ENCODE peak calls at places on chromosome 9, in four cellular contexts. H is A549, T is heart right ventricle, Q is psoas muscle. I is an unnamed sample. For H3K4me1, the result is how much of the 10 kb centered on the place peaks cover.

GRCh38 chr9:25891534-25891933 is 213.3 kb upstream of the TUSC1 start:
- DNase-seq in Q (no peak), T (no peak), H (no peak), I (no peak)

GRCh38 chr9:134066546-134066922 is 1.3 kb downstream of the BRD3 start:
- DNase-seq in T (no peak), Q (no peak), H (peak), I (no peak)

GRCh38 chr9:103681435-103681834 is 412.7 kb upstream of the SMC2 start:
- DNase-seq in Q (no peak), H (no peak), T (no peak), I (no peak)

GRCh38 chr9:37953775-37954437 is 50.0 kb upstream of the SLC25A51 start:
- DNase-seq in H (peak), T (no peak), Q (no peak), I (peak)

GRCh38 chr9:109166771-109167601 is at the start of gene FRRS1L:
- DNase-seq in T (no peak), Q (no peak), H (no peak), I (no peak)

GRCh38 chr9:134455951-134456739 is 129.9 kb downstream of the RXRA start:
- DNase-seq in T (peak), H (peak), Q (peak), I (peak)

GRCh38 chr9:93821307-93821703 is 133.8 kb downstream of the BARX1 start:
- DNase-seq in T (no peak), H (no peak), Q (no peak), I (no peak)

GRCh38 chr9:127866535-127866934 is 10.9 kb downstream of the AK1 start:
- DNase-seq in T (no peak), Q (no peak), H (no peak), I (no peak)

GRCh38 chr9:75488082-75488713 is 399.9 kb downstream of the OSTF1 start:
- DNase-seq in T (no peak), Q (peak), H (no peak), I (peak)

GRCh38 chr9:123322771-123323481 is 33.1 kb upstream of the CRB2 start:
- DNase-seq in Q (no peak), H (no peak), T (no peak), I (no peak)

GRCh38 chr9:109031241-109031640 is 17.9 kb upstream of the CTNNAL1 start:
- DNase-seq in T (no peak), H (no peak), Q (no peak), I (no peak)

DNA sequence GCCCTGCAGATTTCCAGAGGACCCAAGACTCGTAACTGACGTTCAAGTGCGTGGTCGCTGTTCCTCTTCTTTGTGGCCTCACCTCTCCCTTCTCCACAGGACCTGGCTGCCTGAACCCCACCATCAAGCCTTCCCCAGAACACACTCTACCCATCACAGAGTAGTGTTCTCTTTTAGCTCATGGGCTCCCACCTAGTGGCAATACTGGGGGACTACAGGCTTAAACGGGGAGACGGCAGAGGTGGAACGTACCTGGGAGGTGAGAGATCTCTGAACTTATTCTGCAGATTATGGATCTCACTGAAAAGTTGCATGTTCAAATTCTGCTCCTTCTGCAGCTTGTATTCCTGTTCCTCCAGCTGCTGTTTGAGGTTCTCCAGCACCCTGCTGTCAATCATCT is 140.8 kb downstream of the CDK5RAP2 start:
- DNase-seq in H (peak), Q (no peak), T (no peak), I (no peak)
- TF ChIP-seq CTCF in H (peak), Q (peak), T (peak), I (no peak)

GRCh38 chr9:121197135-121197534 is 4.5 kb downstream of the RAB14 start:
- DNase-seq in H (peak), T (no peak), Q (no peak), I (no peak)
- H3K4me3 ChIP-seq in H (no peak), T (no peak), Q (peak), I (no peak)

DNA sequence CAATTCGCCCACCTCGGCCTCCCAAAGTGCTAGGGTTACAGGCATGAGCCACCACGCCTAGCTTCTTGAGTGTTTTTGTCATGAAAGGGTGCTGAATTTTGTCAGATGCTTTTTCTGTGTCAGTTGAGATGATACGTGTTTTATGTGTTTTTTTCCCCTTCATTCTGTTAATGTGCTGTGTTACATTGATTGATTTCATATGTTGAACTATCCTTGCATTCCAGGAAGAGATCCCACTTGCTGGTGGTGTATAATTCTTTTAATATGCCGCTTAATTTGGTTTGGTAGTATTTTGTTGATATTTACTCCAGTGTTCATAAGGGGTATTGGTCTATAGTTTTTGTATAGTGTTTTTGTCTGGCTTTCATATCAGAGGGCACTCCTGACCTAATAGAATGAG is 13.6 kb downstream of the ZBTB43 start:
- DNase-seq in H (no peak), T (no peak), Q (no peak), I (no peak)
- H3K4me1 ChIP-seq in H (under half), T (under half), Q (under half), I (under half)

GRCh38 chr9:126607086-126607485 is 6.6 kb upstream of the LMX1B start:
- DNase-seq in Q (peak), H (no peak), T (no peak), I (no peak)
- TF ChIP-seq CTCF in Q (no peak), H (no peak), T (no peak), I (no peak)

DNA sequence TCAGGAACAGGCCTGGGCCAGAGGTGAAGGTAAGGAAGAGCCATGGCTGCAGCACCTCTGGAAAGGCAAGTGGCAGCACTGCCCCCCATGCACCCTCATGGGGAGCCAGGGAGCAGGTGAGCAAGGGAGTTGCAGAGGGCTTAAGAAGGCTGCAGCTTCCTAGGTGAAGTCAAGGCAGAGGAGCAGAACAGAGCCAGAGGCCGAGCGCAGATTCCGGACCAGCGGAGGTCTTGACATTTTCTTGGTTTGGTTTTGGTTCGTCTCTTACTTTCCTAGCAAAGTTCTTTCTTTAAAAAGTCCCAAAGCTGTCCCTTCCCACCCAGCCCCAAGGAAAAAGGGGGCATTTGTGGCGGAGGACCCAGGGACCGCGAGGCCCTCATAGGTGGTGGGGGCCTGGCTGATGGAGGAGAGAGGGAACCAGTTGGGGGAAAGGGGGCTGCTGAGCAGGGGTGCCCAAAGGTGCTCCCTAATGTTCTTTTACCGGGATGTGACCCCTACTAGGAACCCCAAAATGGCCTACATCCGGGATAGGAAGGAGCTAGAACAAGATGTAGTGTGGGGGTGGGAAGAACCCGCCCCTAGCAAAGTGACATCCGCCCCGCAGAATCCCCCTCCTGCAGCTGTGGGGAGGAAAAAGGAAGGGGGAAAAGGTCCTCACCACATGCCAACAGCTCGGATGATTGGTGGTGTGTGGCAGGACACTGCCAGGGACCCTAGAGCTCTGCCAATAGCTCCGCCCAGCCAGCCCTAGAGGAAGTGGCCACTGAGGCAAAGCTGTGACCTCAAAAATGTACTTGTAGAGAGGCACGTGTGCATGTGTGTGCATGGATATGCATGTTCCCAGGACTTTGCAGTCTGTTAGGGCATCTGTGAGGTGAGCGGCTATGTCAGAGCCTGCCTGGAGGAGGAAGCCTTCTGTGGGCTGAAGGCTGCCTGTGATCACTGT is 914 bp upstream of the CD72 start:
- DNase-seq in H (no peak), Q (peak), T (no peak), I (no peak)
- H3K4me3 ChIP-seq in H (no peak), Q (no peak), T (no peak), I (no peak)

DNA sequence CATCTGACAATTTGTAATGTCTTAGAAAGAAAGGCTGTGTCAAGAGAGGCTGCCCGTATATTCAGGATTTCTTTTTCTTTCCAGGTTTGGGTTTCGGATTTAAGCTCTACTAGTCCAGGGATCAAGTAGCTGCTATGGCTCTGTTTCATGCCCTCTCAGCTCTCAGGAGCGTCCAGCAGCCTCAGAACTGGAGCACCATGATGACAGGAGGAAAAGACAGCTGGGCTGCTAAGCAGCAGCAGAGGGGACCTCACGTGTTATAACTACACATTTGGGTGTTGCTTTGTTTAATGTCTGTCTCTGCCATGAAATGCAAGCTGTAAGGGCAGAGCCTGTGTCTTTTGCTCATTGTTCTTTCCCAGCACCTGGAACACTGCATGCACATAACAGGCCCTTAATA is 28.5 kb downstream of the TBC1D2 start:
- DNase-seq in Q (no peak), H (no peak), T (no peak), I (no peak)
- H3K4me1 ChIP-seq in Q (under half), H (half or more), T (under half), I (under half)

DNA sequence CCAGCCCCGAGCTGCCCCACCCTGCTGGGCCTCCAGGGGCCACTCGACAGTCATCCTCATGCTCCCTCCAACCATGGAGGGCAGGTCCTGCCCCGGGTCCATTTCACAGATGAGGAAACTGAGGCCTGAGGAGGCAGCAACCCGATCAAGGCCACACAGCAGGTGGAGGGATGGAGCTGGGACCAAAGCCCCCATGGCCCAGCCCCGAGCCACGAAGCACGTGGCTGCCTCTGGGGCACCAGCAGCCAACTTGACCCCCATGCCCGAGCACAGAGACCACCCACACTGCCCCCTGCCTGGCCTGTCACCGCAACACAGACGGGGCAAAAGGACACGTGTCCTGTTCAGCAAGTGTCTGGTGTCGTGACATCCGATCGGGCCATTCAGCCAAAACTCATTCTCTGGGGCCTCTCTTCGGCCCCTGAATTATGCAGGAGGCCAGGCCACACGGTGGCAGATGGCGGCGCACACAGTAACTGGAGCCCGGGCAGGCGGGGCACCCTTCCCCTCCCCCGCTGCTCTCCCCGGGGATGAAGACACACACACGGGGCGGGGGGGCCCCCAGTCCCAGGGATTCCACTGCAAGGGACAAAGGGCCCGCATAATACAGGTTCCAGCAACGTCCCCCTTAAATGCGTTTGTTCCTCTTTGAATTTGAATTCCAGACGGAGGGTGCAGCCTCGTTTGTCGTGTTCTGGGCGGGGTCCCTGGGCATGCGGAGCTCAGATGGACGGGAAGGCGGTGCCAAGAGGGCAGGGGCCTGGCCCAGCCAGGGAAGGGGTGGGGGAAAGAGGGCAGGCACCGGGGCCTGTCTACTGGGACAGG is 29.4 kb upstream of the TMEM250 start:
- DNase-seq in H (no peak), Q (no peak), T (no peak), I (no peak)
- TF ChIP-seq CTCF in H (no peak), Q (no peak), T (no peak), I (no peak)

DNA sequence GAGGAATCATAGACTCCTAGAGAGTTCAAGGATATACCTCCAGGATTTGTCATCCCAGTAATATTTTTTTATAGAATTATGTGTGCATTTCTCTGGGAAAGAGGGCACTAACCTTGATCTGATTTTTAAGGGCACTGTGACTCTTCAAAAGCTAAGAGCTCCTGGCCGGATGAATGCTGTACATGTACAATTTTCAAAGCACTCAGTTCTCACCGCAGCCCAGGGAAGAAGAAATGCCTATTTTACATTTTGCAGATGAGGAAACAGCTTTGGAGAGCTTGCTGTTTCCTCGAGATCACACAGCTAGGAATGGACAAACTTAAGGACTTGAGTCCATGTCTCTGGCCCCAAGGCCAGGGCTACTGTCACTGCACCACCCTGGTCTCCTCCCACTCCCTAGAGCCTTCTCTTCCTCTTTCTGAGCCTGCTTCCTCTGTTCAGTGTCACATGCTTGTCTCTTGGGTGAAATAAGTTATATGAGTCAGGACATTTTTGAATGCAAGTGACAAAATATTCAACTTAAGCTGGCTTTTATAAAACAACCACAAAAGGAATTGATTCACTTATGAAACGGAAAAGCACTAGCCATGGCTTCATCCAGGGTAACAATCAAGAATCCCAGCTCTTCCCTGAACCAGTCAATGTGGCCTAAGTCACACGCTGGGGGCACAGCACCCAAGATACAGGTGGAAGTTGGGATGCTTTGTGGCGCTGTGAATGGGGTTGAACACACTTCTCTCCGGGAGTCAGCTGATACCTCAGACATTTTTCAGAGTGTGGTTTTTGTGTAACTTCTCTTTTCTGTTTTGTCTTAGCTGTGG is 45.6 kb upstream of the TGFBR1 start:
- DNase-seq in Q (no peak), H (no peak), T (no peak), I (no peak)
- H3K4me3 ChIP-seq in Q (no peak), H (no peak), T (no peak), I (no peak)

GRCh38 chr9:82543726-82544125 is 519.2 kb downstream of the RASEF start:
- DNase-seq in H (no peak), Q (no peak), T (no peak), I (no peak)
- H3K4me1 ChIP-seq in H (under half), Q (under half), T (under half), I (under half)

DNA sequence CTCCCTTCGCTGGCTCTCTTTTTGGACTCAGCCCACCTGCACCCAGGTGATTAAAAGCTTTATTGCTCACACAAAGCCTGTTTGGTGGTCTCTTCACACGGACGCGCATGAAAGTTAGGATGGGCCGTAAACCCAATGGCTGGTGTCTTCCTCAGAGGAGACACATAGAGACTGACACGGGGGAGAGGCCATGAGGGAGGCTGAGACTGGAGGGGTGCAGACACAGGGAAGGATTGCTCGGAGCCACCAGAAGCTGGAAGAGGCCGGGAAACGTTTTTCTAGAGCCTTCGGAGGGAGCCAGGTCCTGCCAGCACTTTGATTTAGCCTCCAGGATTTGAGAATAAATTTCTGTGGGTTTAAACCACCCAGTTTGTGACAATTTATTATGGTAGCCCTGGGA is 274.9 kb downstream of the AGTPBP1 start:
- DNase-seq in Q (no peak), H (no peak), T (no peak), I (no peak)
- TF ChIP-seq CTCF in Q (no peak), H (no peak), T (no peak), I (no peak)

I was measured in uterus.